ENCODE peak calls at places on chromosomes 1 and 21, in five cellular contexts. Z is mesenchymal stem cell, H is H9, R is neuronal stem cell, I is H1. D is an unnamed sample.

GRCh38 chr1:150578278-150579109 is 916 bp downstream of the MCL1 start:
- DNase-seq in Z (peak), H (no peak), R (no peak), I (no peak), D (peak)

GRCh38 chr1:19597463-19598309 is 46.4 kb upstream of the NBL1 start:
- DNase-seq in Z (peak), H (no peak), R (no peak), I (no peak), D (peak)

GRCh38 chr1:41232305-41232704 is 9.8 kb downstream of the SCMH1 start:
- DNase-seq in Z (no peak), H (no peak), R (no peak), I (no peak), D (no peak)

GRCh38 chr1:16218014-16218673 is 5.7 kb upstream of the ARHGEF19 start:
- DNase-seq in Z (no peak), H (no peak), R (no peak), I (no peak), D (no peak)

GRCh38 chr1:208132287-208132882 is 111.8 kb downstream of the PLXNA2 start:
- DNase-seq in Z (peak), H (peak), R (peak), I (peak), D (peak)

GRCh38 chr1:67530071-67530470 is 99.9 kb upstream of the SERBP1 start:
- DNase-seq in Z (no peak), H (no peak), R (no peak), I (no peak), D (peak)

GRCh38 chr1:16111771-16112557 is 38.5 kb upstream of the FAM131C start:
- DNase-seq in Z (peak), H (peak), R (no peak), I (no peak), D (no peak)

GRCh38 chr1:26044971-26045711 is 777 bp downstream of the SLC30A2 start:
- DNase-seq in Z (no peak), H (peak), R (no peak), I (peak), D (no peak)

GRCh38 chr1:237429252-237429651 is 387.3 kb downstream of the RYR2 start:
- DNase-seq in Z (no peak), H (no peak), R (no peak), I (no peak), D (no peak)

GRCh38 chr21:25911730-25912401 is 177.1 kb downstream of the GABPA start:
- DNase-seq in Z (no peak), H (no peak), R (no peak), I (no peak), D (no peak)

GRCh38 chr1:5983361-5984103 is 8.7 kb downstream of the NPHP4 start:
- DNase-seq in Z (peak), H (no peak), R (no peak), I (no peak), D (no peak)

GRCh38 chr1:63795455-63795854 is 21.6 kb downstream of the ROR1 start:
- DNase-seq in Z (peak), H (no peak), R (no peak), I (no peak), D (no peak)

GRCh38 chr1:111992396-111992985 is 3.0 kb upstream of the KCND3 start:
- DNase-seq in Z (no peak), H (no peak), R (no peak), I (no peak), D (no peak)

GRCh38 chr1:41683681-41684500 is 199.4 kb upstream of the EDN2 start:
- DNase-seq in Z (peak), H (no peak), R (no peak), I (no peak), D (no peak)

GRCh38 chr1:228155596-228156517 is 6.1 kb downstream of the GJC2 start:
- DNase-seq in Z (no peak), H (no peak), R (no peak), I (no peak), D (no peak)

GRCh38 chr1:46513536-46513935 is 23.9 kb downstream of the DMBX1 start:
- DNase-seq in Z (no peak), H (no peak), R (no peak), I (no peak), D (no peak)

GRCh38 chr21:19999369-20000272 is 998.6 kb upstream of the NCAM2 start:
- DNase-seq in Z (peak), H (no peak), R (no peak), I (no peak), D (peak)

GRCh38 chr1:32246888-32247273 is at the start of gene FAM167B:
- DNase-seq in Z (no peak), H (no peak), R (no peak), I (no peak), D (no peak)

GRCh38 chr1:26191739-26192138 is 1.3 kb downstream of the CATSPER4 start:
- DNase-seq in Z (no peak), H (no peak), R (no peak), I (no peak), D (no peak)

GRCh38 chr1:241612533-241613505 is 27.4 kb downstream of the CHML start:
- DNase-seq in Z (peak), H (no peak), R (no peak), I (no peak), D (peak)

GRCh38 chr1:220908757-220909156 is 29.5 kb downstream of the HLX start:
- DNase-seq in Z (peak), H (no peak), R (no peak), I (no peak), D (peak)

GRCh38 chr1:203564024-203564423 is 62.6 kb upstream of the ATP2B4 start:
- DNase-seq in Z (no peak), H (no peak), R (no peak), I (no peak), D (peak)

GRCh38 chr1:85611856-85612255 is 31.3 kb downstream of the CCN1 start:
- DNase-seq in Z (peak), H (no peak), R (no peak), I (no peak), D (peak)

GRCh38 chr1:216420263-216420662 is 3.0 kb downstream of the USH2A start:
- DNase-seq in Z (no peak), H (no peak), R (no peak), I (no peak), D (no peak)

GRCh38 chr1:79966438-79966837 is 959.9 kb upstream of the ADGRL4 start:
- DNase-seq in Z (no peak), H (no peak), R (no peak), I (no peak), D (no peak)

GRCh38 chr1:203288351-203288894 is 16.9 kb upstream of the BTG2 start:
- DNase-seq in Z (no peak), H (no peak), R (no peak), I (no peak), D (no peak)

GRCh38 chr1:234214129-234214910 is 158.9 kb upstream of the COA6 start:
- DNase-seq in Z (no peak), H (peak), R (peak), I (peak), D (no peak)

GRCh38 chr1:91166106-91166712 is 144.4 kb upstream of the ZNF644 start:
- DNase-seq in Z (peak), H (peak), R (peak), I (no peak), D (peak)

GRCh38 chr1:236425031-236425663 is 31.1 kb downstream of the EDARADD start:
- DNase-seq in Z (no peak), H (peak), R (no peak), I (no peak), D (no peak)

GRCh38 chr1:109208847-109209463 is 4.8 kb upstream of the SARS1 start:
- DNase-seq in Z (no peak), H (no peak), R (no peak), I (no peak), D (no peak)

GRCh38 chr1:166999090-166999489 is 10.0 kb downstream of the MAEL start:
- DNase-seq in Z (peak), H (no peak), R (no peak), I (no peak), D (no peak)

GRCh38 chr1:81470250-81470649 is 330.5 kb upstream of the ADGRL2 start:
- DNase-seq in Z (no peak), H (no peak), R (no peak), I (no peak), D (no peak)

GRCh38 chr1:84373446-84374141 is 24.7 kb upstream of the DNASE2B start:
- DNase-seq in Z (no peak), H (no peak), R (no peak), I (no peak), D (peak)

GRCh38 chr1:150532860-150533259 is 16.3 kb upstream of the ADAMTSL4 start:
- DNase-seq in Z (no peak), H (no peak), R (no peak), I (no peak), D (no peak)

GRCh38 chr1:206590025-206590834 is 22.0 kb downstream of the EIF2D start:
- DNase-seq in Z (peak), H (no peak), R (no peak), I (no peak), D (peak)

GRCh38 chr1:87560961-87561360 is 232.3 kb downstream of the LMO4 start:
- DNase-seq in Z (no peak), H (no peak), R (no peak), I (no peak), D (peak)

GRCh38 chr1:4612991-4613390 is 41.4 kb upstream of the AJAP1 start:
- DNase-seq in Z (no peak), H (no peak), R (no peak), I (no peak), D (no peak)

GRCh38 chr1:52037402-52037814 is 3.8 kb upstream of the KTI12 start:
- DNase-seq in Z (peak), H (no peak), R (no peak), I (no peak), D (no peak)

GRCh38 chr1:76066390-76066789 is 8.2 kb upstream of the ST6GALNAC3 start:
- DNase-seq in Z (peak), H (no peak), R (no peak), I (no peak), D (peak)

GRCh38 chr1:107981277-107981676 is 16.3 kb upstream of the VAV3 start:
- DNase-seq in Z (no peak), H (no peak), R (no peak), I (no peak), D (no peak)

GRCh38 chr1:107976431-107977215 is 11.6 kb upstream of the VAV3 start:
- DNase-seq in Z (no peak), H (no peak), R (no peak), I (no peak), D (no peak)

GRCh38 chr1:107974090-107974489 is 9.1 kb upstream of the VAV3 start:
- DNase-seq in Z (no peak), H (no peak), R (no peak), I (no peak), D (no peak)

GRCh38 chr1:107975861-107976260 is 10.9 kb upstream of the VAV3 start:
- DNase-seq in Z (no peak), H (no peak), R (no peak), I (no peak), D (no peak)

GRCh38 chr1:107979088-107979487 is 14.1 kb upstream of the VAV3 start:
- DNase-seq in Z (no peak), H (no peak), R (no peak), I (no peak), D (no peak)
- H2BK12ac ChIP-seq in Z (no peak), H (no peak), R (no peak), I (no peak), D (no peak)

GRCh38 chr1:12717301-12717838 is 1.5 kb downstream of the AADACL3 start:
- DNase-seq in Z (no peak), H (peak), R (no peak), I (no peak), D (no peak)
- H2BK12ac ChIP-seq in Z (no peak), H (peak), R (no peak), I (peak), D (no peak)

DNA sequence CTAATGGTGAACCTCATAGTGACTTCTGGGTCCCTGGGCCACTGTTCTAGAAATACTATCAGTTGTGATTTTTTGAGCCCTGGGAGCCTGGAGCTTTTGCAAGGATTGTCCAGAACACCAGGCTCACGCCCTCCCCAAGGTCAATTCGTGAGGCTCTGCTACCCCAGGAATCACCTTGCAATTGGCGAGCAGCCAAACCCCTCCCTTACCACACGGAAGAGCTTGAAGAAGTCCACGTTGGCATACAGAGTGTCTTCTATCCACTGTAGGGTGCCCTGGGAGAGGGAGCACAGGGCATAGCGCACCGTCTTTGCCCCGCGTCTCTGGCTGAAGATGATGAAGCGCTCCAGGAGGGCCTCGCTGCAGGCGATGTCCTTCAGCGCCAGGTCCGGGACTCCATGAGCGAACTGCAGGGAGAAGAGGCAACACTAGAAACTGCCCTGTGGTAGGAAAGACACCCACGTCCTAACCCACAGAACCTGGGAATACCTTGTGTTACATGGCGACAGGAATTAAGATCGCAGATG is 22.3 kb downstream of the ABCA4 start:
- DNase-seq in Z (no peak), H (no peak), R (no peak), I (no peak), D (no peak)
- H2BK12ac ChIP-seq in Z (no peak), H (no peak), R (no peak), I (no peak), D (peak)

DNA sequence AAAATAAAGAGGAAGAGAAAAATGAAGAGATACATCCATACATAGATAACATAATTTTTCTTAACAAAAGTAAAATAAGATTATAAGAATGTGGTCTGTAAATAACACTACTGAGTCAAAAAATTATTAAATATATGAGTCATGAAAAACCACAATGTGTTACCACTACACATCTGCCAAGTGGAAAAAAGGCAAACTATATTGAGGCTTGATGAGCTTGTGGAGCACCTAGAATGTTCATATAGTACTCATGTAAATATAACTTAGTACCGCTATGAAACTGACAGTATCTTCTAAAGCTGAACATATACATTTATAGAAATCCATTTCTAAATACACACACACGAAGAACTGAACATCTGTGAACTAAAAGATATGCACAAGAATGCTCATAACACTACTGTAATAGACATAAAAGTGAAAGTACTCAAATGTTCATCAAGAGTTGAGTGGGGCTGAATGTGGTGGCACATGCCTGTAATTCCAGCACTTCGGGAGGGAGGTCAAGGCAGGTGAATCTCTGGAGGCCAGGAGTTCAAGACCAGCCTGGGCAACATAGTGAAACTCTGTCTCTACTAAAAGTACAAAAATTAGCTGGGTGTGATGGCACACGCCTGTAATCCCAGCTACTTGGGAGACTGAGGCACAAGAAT is 18.5 kb upstream of the GBP3 start:
- DNase-seq in Z (peak), H (no peak), R (no peak), I (no peak), D (no peak)
- H2BK12ac ChIP-seq in Z (no peak), H (no peak), R (no peak), I (no peak), D (no peak)

GRCh38 chr1:210901981-210902770 is 231.8 kb downstream of the KCNH1 start:
- DNase-seq in Z (no peak), H (no peak), R (no peak), I (no peak), D (no peak)

GRCh38 chr1:210908257-210908656 is 225.7 kb downstream of the KCNH1 start:
- DNase-seq in Z (no peak), H (no peak), R (no peak), I (no peak), D (no peak)

GRCh38 chr1:210905944-210906453 is 227.9 kb downstream of the KCNH1 start:
- DNase-seq in Z (no peak), H (no peak), R (no peak), I (no peak), D (no peak)

GRCh38 chr1:210910020-210910575 is 223.8 kb downstream of the KCNH1 start:
- DNase-seq in Z (no peak), H (no peak), R (no peak), I (no peak), D (no peak)

DNA sequence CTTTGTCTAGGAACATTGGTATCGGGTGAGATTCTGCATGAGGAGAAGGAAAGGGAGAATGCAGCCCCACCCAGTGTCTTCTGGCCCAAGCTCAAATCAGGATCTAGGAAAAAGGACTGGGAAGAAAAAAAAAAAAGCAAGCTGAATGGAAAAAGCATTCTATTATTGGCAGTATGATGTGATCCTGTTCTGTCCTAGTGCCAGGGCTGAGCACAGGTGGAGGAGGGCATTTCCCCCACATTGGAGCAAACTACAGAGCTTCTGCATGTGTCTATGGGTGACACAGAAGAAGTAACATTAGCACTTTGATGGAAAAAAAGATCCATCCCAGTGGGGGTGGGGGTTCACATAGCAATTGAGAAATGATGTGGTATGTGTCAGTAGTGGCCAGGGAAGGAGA is 226.5 kb downstream of the KCNH1 start:
- DNase-seq in Z (no peak), H (no peak), R (no peak), I (no peak), D (no peak)
- H2BK12ac ChIP-seq in Z (no peak), H (no peak), R (no peak), I (no peak), D (no peak)

GRCh38 chr1:114586513-114587047 is 5.2 kb upstream of the BCAS2 start:
- DNase-seq in Z (no peak), H (no peak), R (no peak), I (no peak), D (no peak)

GRCh38 chr1:114585221-114585620 is 3.8 kb upstream of the BCAS2 start:
- DNase-seq in Z (no peak), H (no peak), R (no peak), I (no peak), D (no peak)

GRCh38 chr1:114587203-114587991 is 6.0 kb upstream of the BCAS2 start:
- DNase-seq in Z (no peak), H (no peak), R (no peak), I (no peak), D (peak)

GRCh38 chr1:114581335-114582287 is at the start of gene BCAS2:
- DNase-seq in Z (peak), H (peak), R (peak), I (peak), D (peak)
- H2BK12ac ChIP-seq in Z (no peak), H (no peak), R (no peak), I (peak), D (peak)

DNA sequence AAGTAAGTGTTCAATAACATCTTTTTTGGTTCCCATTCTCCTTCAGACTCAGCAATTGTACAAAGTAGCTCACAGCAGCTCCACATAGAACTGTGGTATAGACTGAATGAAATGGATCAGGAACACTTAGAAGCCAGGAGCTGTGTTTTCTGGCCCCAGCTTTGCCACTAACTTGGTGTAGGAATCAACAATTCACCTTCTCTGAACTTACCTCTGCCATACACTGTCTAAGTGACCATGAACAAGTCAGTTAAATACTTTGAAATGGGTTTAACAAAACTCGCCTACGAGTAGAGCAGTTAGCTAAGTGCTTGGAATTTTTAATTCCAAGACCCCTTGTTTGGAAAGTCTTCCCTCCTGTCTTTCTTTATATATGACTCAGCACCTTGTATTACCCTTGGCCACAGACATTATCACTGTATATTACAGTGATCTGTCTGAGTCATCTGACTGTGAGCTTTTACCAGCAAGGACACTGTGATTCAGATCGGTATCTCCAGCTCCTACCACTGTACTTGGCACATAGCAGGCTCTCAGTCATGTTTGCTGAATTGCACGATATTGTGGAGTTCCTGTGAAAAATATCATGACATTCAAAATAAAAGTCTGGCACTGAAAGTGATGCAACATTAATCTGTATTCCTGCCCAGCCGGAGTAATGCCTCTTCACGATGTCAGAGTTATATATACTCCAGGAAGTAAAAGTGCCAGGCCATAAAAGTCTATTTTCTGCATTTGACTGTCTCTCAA is 101.7 kb upstream of the BEND5 start:
- DNase-seq in Z (peak), H (no peak), R (no peak), I (no peak), D (no peak)
- H2BK12ac ChIP-seq in Z (no peak), H (no peak), R (no peak), I (no peak), D (no peak)

GRCh38 chr1:244224487-244225430 is 173.7 kb downstream of the ZBTB18 start:
- DNase-seq in Z (no peak), H (no peak), R (no peak), I (no peak), D (peak)
- H2BK12ac ChIP-seq in Z (no peak), H (no peak), R (no peak), I (no peak), D (no peak)

GRCh38 chr1:219401723-219402431 is 211.0 kb downstream of the ZC3H11B start:
- DNase-seq in Z (no peak), H (no peak), R (no peak), I (no peak), D (no peak)
- H2BK12ac ChIP-seq in Z (no peak), H (no peak), R (no peak), I (no peak), D (no peak)